ENCODE peak calls at places on chromosomes 7 and 10, in ten cellular contexts. J is DND-41, O is gastrocnemius medialis, M is IMR-90, P is left ventricle myocardium inferior, T is ovary, I is vagina, N is upper lobe of left lung, B is tibial artery, R is hepatocyte. X is an unnamed sample.
A peak's percentile ranks its signal among the peaks of the same experiment; 100 is the strongest.

GRCh38 chr7:57413529-57414398 is 36.2 kb upstream of the ZNF716 start:
- DNase-seq in J (no peak), I (peak; percentile 69), M (no peak), R (no peak), O (no peak), P (no peak), T (no peak), N (no peak), B (no peak), X (no peak)

GRCh38 chr7:28784166-28784870 is 173.8 kb downstream of the TRIL start:
- DNase-seq in N (no peak), M (peak; percentile 34), B (no peak), P (no peak), J (peak; percentile 5), I (no peak), T (no peak), O (no peak), R (peak; percentile 12), X (no peak)

GRCh38 chr7:1915326-1915725 is 245.2 kb downstream of the ELFN1 start:
- DNase-seq in M (no peak), J (no peak), T (no peak), B (no peak), R (no peak), P (no peak), I (no peak), N (peak; percentile 80), O (no peak), X (no peak)

GRCh38 chr10:7030134-7030855 is 380.5 kb downstream of the SFMBT2 start:
- DNase-seq in N (no peak), P (no peak), I (no peak), J (no peak), T (no peak), M (no peak), R (no peak), B (no peak), O (no peak), X (no peak)

GRCh38 chr7:157041004-157041403 is 30.5 kb upstream of the MNX1 start:
- DNase-seq in J (no peak), R (peak; percentile 46), P (no peak), N (peak; percentile 40), O (no peak), T (no peak), I (no peak), M (peak; percentile 5), B (no peak), X (no peak)

GRCh38 chr7:29610031-29610490 is 46.4 kb downstream of the PRR15 start:
- DNase-seq in M (no peak), T (no peak), J (no peak), O (no peak), I (no peak), P (no peak), B (no peak), R (no peak), N (no peak), X (no peak)

GRCh38 chr10:25175527-25176420 is 973 bp downstream of the GPR158 start:
- DNase-seq in J (no peak), R (peak; percentile 65), B (no peak), P (no peak), M (no peak), I (no peak), O (no peak), N (peak; percentile 72), T (no peak), X (no peak)

GRCh38 chr7:88276605-88277153 is 30.0 kb downstream of the STEAP4 start:
- DNase-seq in N (no peak), J (no peak), T (no peak), O (no peak), B (no peak), I (no peak), M (no peak), R (no peak), P (no peak), X (no peak)

GRCh38 chr7:138565451-138566114 is 105.5 kb downstream of the TRIM24 start:
- DNase-seq in M (peak; percentile 78), O (no peak), I (no peak), J (peak; percentile 46), R (peak; percentile 22), N (no peak), T (no peak), B (no peak), P (no peak), X (no peak)

GRCh38 chr10:126857178-126857806 is 47.9 kb upstream of the DOCK1 start:
- DNase-seq in P (no peak), O (no peak), T (no peak), M (no peak), J (no peak), N (no peak), B (no peak), R (no peak), I (no peak), X (no peak)
- TF ChIP-seq CTCF in P (peak; percentile 19), O (no peak), T (no peak), M (no peak), J (no peak), N (no peak), B (no peak), R (no peak), I (no peak), X (no peak)

GRCh38 chr10:20633721-20634120 is 263.4 kb downstream of the NEBL start:
- DNase-seq in O (no peak), T (no peak), I (no peak), R (no peak), B (no peak), P (no peak), M (no peak), N (no peak), J (no peak), X (no peak)

GRCh38 chr10:20627918-20628499 is 269.1 kb downstream of the NEBL start:
- DNase-seq in I (no peak), P (no peak), J (no peak), O (no peak), B (no peak), R (no peak), M (no peak), N (no peak), T (no peak), X (no peak)

GRCh38 chr10:20631229-20631628 is 265.9 kb downstream of the NEBL start:
- DNase-seq in O (no peak), T (no peak), I (no peak), P (no peak), M (no peak), N (no peak), R (no peak), B (no peak), J (no peak), X (no peak)

GRCh38 chr10:20627085-20627484 is 270.0 kb downstream of the NEBL start:
- DNase-seq in O (no peak), B (no peak), P (no peak), T (no peak), M (no peak), J (no peak), R (no peak), N (no peak), I (no peak), X (no peak)

GRCh38 chr10:20630092-20630643 is 266.9 kb downstream of the NEBL start:
- DNase-seq in T (no peak), J (no peak), I (no peak), P (no peak), N (no peak), O (no peak), M (no peak), B (no peak), R (no peak), X (no peak)
- H3K27ac ChIP-seq in T (no peak overlapping the region), J (no peak overlapping the region), I (no peak overlapping the region), P (no peak overlapping the region), N (no peak overlapping the region), O (no peak overlapping the region), M (no peak overlapping the region), B (no peak overlapping the region), R (no peak overlapping the region), X (no peak overlapping the region)

DNA sequence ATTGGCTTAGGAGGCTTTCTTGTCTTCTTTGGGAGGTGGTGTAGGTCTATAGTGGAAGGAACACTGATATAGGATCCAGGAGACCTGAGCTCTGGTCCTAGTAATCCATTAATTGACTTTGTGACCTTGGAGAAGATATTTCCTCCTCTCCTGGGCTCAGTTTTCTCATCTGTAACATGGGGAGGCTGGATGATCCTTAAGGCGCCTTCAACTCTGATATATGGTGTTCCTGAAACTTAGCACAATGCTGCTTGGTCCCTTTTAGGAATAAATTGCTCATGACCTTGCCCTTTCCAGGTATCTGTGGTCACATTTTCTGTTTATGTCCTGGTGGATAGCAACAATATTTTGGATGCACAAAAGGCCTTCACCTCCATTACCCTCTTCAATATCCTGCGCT is 25.3 kb downstream of the ABCC2 start:
- DNase-seq in N (no peak), J (no peak), O (no peak), T (no peak), M (no peak), R (no peak), B (no peak), P (no peak), I (no peak), X (no peak)
- H3K36me3 ChIP-seq in N (no peaks in the 10 kb centered on the region), J (no peaks in the 10 kb centered on the region), O (no peaks in the 10 kb centered on the region), T (no peaks in the 10 kb centered on the region), M (no peaks in the 10 kb centered on the region), R (no peaks in the 10 kb centered on the region), B (no peaks in the 10 kb centered on the region), P (no peaks in the 10 kb centered on the region), I (no peaks in the 10 kb centered on the region), X (peaks cover 15% of the 10 kb centered on the region)

DNA sequence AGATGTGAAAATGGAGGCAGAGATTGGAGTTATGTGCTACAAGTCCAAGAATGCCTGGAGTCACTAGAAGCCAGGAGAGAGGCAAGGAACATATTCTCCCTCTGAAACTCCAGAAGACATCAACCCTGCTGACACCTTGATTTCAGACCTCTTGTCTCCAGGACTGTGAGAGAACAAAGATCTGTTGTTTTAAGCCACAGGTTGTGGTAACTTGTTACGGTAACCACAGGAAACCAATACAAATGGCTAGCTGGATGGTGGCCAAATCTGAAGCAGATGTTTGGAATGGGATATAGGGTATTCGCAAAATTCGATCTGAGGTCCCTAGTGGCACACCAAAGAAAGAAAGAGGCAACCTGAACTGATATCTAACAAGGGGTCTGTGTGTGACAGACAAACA is 129.0 kb downstream of the HERPUD2 start:
- DNase-seq in P (no peak), N (no peak), T (no peak), R (no peak), M (no peak), J (no peak), B (no peak), I (no peak), O (no peak), X (no peak)
- TF ChIP-seq CTCF in P (no peak), N (no peak), T (no peak), R (no peak), M (no peak), J (no peak), B (no peak), I (no peak), O (no peak), X (no peak)

DNA sequence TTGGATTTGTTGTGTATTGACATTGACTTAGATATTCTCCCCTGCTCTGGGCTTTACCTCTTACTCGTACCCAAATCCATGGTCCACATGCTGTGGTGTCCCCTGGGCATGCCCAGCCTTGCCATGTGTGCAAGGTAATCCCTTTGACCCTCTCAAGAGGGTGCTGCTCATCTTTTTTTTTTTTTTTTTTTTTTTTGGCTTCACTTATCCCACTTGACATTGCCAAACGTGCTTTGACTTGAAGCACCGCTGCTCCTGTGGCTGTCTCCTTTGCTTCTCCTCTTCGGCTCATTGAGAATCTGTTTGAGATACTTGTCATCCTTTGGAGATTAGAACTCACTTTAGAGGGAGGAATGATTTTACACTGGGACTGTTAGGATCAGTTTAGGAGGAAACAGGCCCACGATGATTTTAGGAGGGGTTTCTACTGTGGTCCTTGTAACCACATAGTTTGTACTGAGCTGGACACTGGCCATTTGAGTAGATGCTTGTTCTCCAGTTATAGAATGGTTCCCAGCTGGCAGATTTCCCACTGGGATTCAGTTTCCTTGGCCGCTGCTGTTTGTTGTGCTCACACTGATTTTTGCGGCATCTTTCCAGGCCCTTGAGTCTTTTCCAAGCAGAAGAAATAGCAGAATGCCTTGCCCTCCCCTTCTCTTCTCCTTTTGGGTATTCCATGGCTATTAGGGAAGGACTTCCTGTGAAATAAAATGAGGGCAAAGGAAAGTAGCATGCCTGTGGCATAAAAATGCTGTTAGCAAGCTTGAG is 184.8 kb downstream of the AUTS2 start:
- DNase-seq in R (peak; percentile 41), I (no peak), T (peak; percentile 60), M (no peak), O (peak; percentile 56), N (no peak), B (peak; percentile 70), J (no peak), P (peak; percentile 45), X (no peak)
- H3K27ac ChIP-seq in R (no peak overlapping the region), I (no peak overlapping the region), T (no peak overlapping the region), M (no peak overlapping the region), O (peak overlapping the region; percentile 67), N (no peak overlapping the region), B (no peak overlapping the region), J (no peak overlapping the region), P (peak overlapping the region; percentile 46), X (no peak overlapping the region)

X was measured in Peyer's patch.